ENCODE peak calls at places on chromosomes 6 and 20, in ten cellular contexts. One of them, this sample, is unnamed.

GRCh38 chr20:56249244-56249955 is 868 bp downstream of the MC3R start:
- DNase-seq in foreskin keratinocyte: no peak
- DNase-seq in adrenal gland: no peak
- DNase-seq in pancreas: no peak
- DNase-seq in uterus: no peak
- DNase-seq in aorta: no peak
- DNase-seq in dorsolateral prefrontal cortex: no peak
- DNase-seq in thyroid gland: no peak
- DNase-seq in body of pancreas: no peak
- DNase-seq in HCT116: peak; percentile 13
- DNase-seq in this sample: no peak

GRCh38 chr20:2984956-2985661 is 58.3 kb upstream of the GNRH2 start:
- DNase-seq in dorsolateral prefrontal cortex: no peak
- DNase-seq in uterus: no peak
- DNase-seq in thyroid gland: no peak
- DNase-seq in adrenal gland: no peak
- DNase-seq in aorta: no peak
- DNase-seq in HCT116: no peak
- DNase-seq in pancreas: no peak
- DNase-seq in body of pancreas: no peak
- DNase-seq in foreskin keratinocyte: peak; percentile 49
- DNase-seq in this sample: peak; percentile 65

GRCh38 chr20:47459344-47460073 is 42.2 kb upstream of the NCOA3 start:
- DNase-seq in thyroid gland: no peak
- DNase-seq in adrenal gland: no peak
- DNase-seq in dorsolateral prefrontal cortex: no peak
- DNase-seq in foreskin keratinocyte: no peak
- DNase-seq in pancreas: no peak
- DNase-seq in HCT116: no peak
- DNase-seq in uterus: no peak
- DNase-seq in aorta: no peak
- DNase-seq in body of pancreas: no peak
- DNase-seq in this sample: no peak

GRCh38 chr20:37541326-37541725 is 13.7 kb upstream of the BLCAP start:
- DNase-seq in adrenal gland: no peak
- DNase-seq in foreskin keratinocyte: no peak
- DNase-seq in uterus: no peak
- DNase-seq in dorsolateral prefrontal cortex: no peak
- DNase-seq in pancreas: no peak
- DNase-seq in aorta: no peak
- DNase-seq in HCT116: no peak
- DNase-seq in body of pancreas: no peak
- DNase-seq in thyroid gland: no peak
- DNase-seq in this sample: no peak

GRCh38 chr6:130666796-130667195 is 160.4 kb upstream of the SMLR1 start:
- DNase-seq in dorsolateral prefrontal cortex: no peak
- DNase-seq in uterus: no peak
- DNase-seq in thyroid gland: no peak
- DNase-seq in pancreas: no peak
- DNase-seq in body of pancreas: no peak
- DNase-seq in adrenal gland: no peak
- DNase-seq in HCT116: no peak
- DNase-seq in aorta: no peak
- DNase-seq in foreskin keratinocyte: no peak
- DNase-seq in this sample: no peak

GRCh38 chr6:20334961-20335360 is 66.7 kb upstream of the E2F3 start:
- DNase-seq in aorta: no peak
- DNase-seq in body of pancreas: no peak
- DNase-seq in uterus: no peak
- DNase-seq in adrenal gland: no peak
- DNase-seq in dorsolateral prefrontal cortex: no peak
- DNase-seq in foreskin keratinocyte: no peak
- DNase-seq in thyroid gland: no peak
- DNase-seq in HCT116: no peak
- DNase-seq in pancreas: no peak
- DNase-seq in this sample: no peak

GRCh38 chr6:100343678-100344077 is 121.0 kb downstream of the SIM1 start:
- DNase-seq in foreskin keratinocyte: no peak
- DNase-seq in aorta: no peak
- DNase-seq in adrenal gland: no peak
- DNase-seq in HCT116: no peak
- DNase-seq in uterus: no peak
- DNase-seq in thyroid gland: no peak
- DNase-seq in body of pancreas: no peak
- DNase-seq in pancreas: no peak
- DNase-seq in dorsolateral prefrontal cortex: no peak
- DNase-seq in this sample: peak; percentile 39

GRCh38 chr6:33706136-33706725 is 5.3 kb downstream of the UQCC2 start:
- DNase-seq in aorta: no peak
- DNase-seq in thyroid gland: no peak
- DNase-seq in dorsolateral prefrontal cortex: no peak
- DNase-seq in pancreas: no peak
- DNase-seq in foreskin keratinocyte: no peak
- DNase-seq in adrenal gland: no peak
- DNase-seq in uterus: no peak
- DNase-seq in HCT116: no peak
- DNase-seq in body of pancreas: no peak
- DNase-seq in this sample: no peak

GRCh38 chr20:60048634-60049578 is 90.7 kb downstream of the CDH26 start:
- DNase-seq in body of pancreas: no peak
- DNase-seq in dorsolateral prefrontal cortex: no peak
- DNase-seq in pancreas: no peak
- DNase-seq in foreskin keratinocyte: no peak
- DNase-seq in uterus: no peak
- DNase-seq in adrenal gland: no peak
- DNase-seq in HCT116: no peak
- DNase-seq in thyroid gland: no peak
- DNase-seq in aorta: peak; percentile 44
- DNase-seq in this sample: no peak

GRCh38 chr20:54188132-54188835 is 14.5 kb upstream of the CYP24A1 start:
- DNase-seq in adrenal gland: no peak
- DNase-seq in HCT116: no peak
- DNase-seq in body of pancreas: no peak
- DNase-seq in aorta: no peak
- DNase-seq in uterus: no peak
- DNase-seq in dorsolateral prefrontal cortex: no peak
- DNase-seq in thyroid gland: no peak
- DNase-seq in foreskin keratinocyte: no peak
- DNase-seq in pancreas: no peak
- DNase-seq in this sample: no peak

GRCh38 chr20:32481311-32482103 is 103.6 kb downstream of the NOL4L start:
- DNase-seq in thyroid gland: no peak
- DNase-seq in pancreas: peak; percentile 22
- DNase-seq in adrenal gland: no peak
- DNase-seq in uterus: no peak
- DNase-seq in dorsolateral prefrontal cortex: no peak
- DNase-seq in foreskin keratinocyte: no peak
- DNase-seq in HCT116: no peak
- DNase-seq in body of pancreas: peak; percentile 30
- DNase-seq in aorta: peak; percentile 73
- DNase-seq in this sample: no peak

GRCh38 chr6:3620389-3620788 is 131.1 kb downstream of the PXDC1 start:
- DNase-seq in HCT116: no peak
- DNase-seq in aorta: no peak
- DNase-seq in thyroid gland: no peak
- DNase-seq in foreskin keratinocyte: no peak
- DNase-seq in uterus: no peak
- DNase-seq in pancreas: no peak
- DNase-seq in dorsolateral prefrontal cortex: no peak
- DNase-seq in adrenal gland: no peak
- DNase-seq in body of pancreas: no peak
- DNase-seq in this sample: no peak

GRCh38 chr6:123965894-123966293 is 162.2 kb downstream of the NKAIN2 start:
- DNase-seq in dorsolateral prefrontal cortex: peak; percentile 18
- DNase-seq in aorta: no peak
- DNase-seq in uterus: no peak
- DNase-seq in body of pancreas: no peak
- DNase-seq in adrenal gland: no peak
- DNase-seq in thyroid gland: no peak
- DNase-seq in foreskin keratinocyte: peak; percentile 60
- DNase-seq in pancreas: no peak
- DNase-seq in HCT116: no peak
- DNase-seq in this sample: no peak

GRCh38 chr6:13217206-13217905 is 111.0 kb downstream of the TBC1D7 start:
- DNase-seq in body of pancreas: no peak
- DNase-seq in thyroid gland: no peak
- DNase-seq in aorta: no peak
- DNase-seq in adrenal gland: no peak
- DNase-seq in dorsolateral prefrontal cortex: no peak
- DNase-seq in uterus: no peak
- DNase-seq in foreskin keratinocyte: peak; percentile 32
- DNase-seq in pancreas: no peak
- DNase-seq in HCT116: no peak
- DNase-seq in this sample: no peak

GRCh38 chr6:110859335-110859792 is 15.2 kb upstream of the AMD1 start:
- DNase-seq in body of pancreas: no peak
- DNase-seq in foreskin keratinocyte: no peak
- DNase-seq in uterus: no peak
- DNase-seq in pancreas: no peak
- DNase-seq in adrenal gland: peak; percentile 24
- DNase-seq in dorsolateral prefrontal cortex: no peak
- DNase-seq in thyroid gland: no peak
- DNase-seq in HCT116: no peak
- DNase-seq in aorta: no peak
- DNase-seq in this sample: no peak

GRCh38 chr20:34262488-34263288 is 21.5 kb downstream of the ASIP start:
- DNase-seq in body of pancreas: peak; percentile 20
- DNase-seq in pancreas: no peak
- DNase-seq in HCT116: no peak
- DNase-seq in foreskin keratinocyte: no peak
- DNase-seq in uterus: peak; percentile 31
- DNase-seq in dorsolateral prefrontal cortex: no peak
- DNase-seq in aorta: no peak
- DNase-seq in adrenal gland: peak; percentile 75
- DNase-seq in thyroid gland: peak; percentile 50
- DNase-seq in this sample: peak; percentile 34

GRCh38 chr20:56422131-56422823 is 10.2 kb downstream of the CASS4 start:
- DNase-seq in body of pancreas: no peak
- DNase-seq in HCT116: peak; percentile 38
- DNase-seq in uterus: no peak
- DNase-seq in pancreas: no peak
- DNase-seq in dorsolateral prefrontal cortex: no peak
- DNase-seq in aorta: no peak
- DNase-seq in adrenal gland: no peak
- DNase-seq in thyroid gland: no peak
- DNase-seq in foreskin keratinocyte: peak; percentile 45
- DNase-seq in this sample: peak; percentile 79

GRCh38 chr20:48378976-48379670 is 448.7 kb downstream of the PREX1 start:
- DNase-seq in body of pancreas: no peak
- DNase-seq in thyroid gland: no peak
- DNase-seq in HCT116: no peak
- DNase-seq in foreskin keratinocyte: no peak
- DNase-seq in dorsolateral prefrontal cortex: no peak
- DNase-seq in pancreas: no peak
- DNase-seq in adrenal gland: no peak
- DNase-seq in uterus: no peak
- DNase-seq in aorta: no peak
- DNase-seq in this sample: no peak

GRCh38 chr20:58666702-58667101 is 15.6 kb downstream of the STX16 start:
- DNase-seq in thyroid gland: no peak
- DNase-seq in pancreas: no peak
- DNase-seq in HCT116: no peak
- DNase-seq in dorsolateral prefrontal cortex: no peak
- DNase-seq in foreskin keratinocyte: no peak
- DNase-seq in uterus: no peak
- DNase-seq in body of pancreas: no peak
- DNase-seq in aorta: no peak
- DNase-seq in adrenal gland: no peak
- DNase-seq in this sample: no peak

GRCh38 chr6:40932953-40933352 is 106.1 kb downstream of the UNC5CL start:
- DNase-seq in thyroid gland: no peak
- DNase-seq in body of pancreas: no peak
- DNase-seq in adrenal gland: no peak
- DNase-seq in aorta: no peak
- DNase-seq in dorsolateral prefrontal cortex: no peak
- DNase-seq in HCT116: no peak
- DNase-seq in foreskin keratinocyte: no peak
- DNase-seq in uterus: no peak
- DNase-seq in pancreas: no peak
- DNase-seq in this sample: no peak

GRCh38 chr6:76834399-76834798 is 628.9 kb downstream of the HTR1B start:
- DNase-seq in body of pancreas: no peak
- DNase-seq in uterus: no peak
- DNase-seq in dorsolateral prefrontal cortex: no peak
- DNase-seq in aorta: no peak
- DNase-seq in pancreas: no peak
- DNase-seq in foreskin keratinocyte: no peak
- DNase-seq in thyroid gland: no peak
- DNase-seq in HCT116: no peak
- DNase-seq in adrenal gland: no peak
- DNase-seq in this sample: no peak

GRCh38 chr20:23613676-23614075 is 8.0 kb upstream of the CST9 start:
- DNase-seq in body of pancreas: no peak
- DNase-seq in HCT116: no peak
- DNase-seq in adrenal gland: no peak
- DNase-seq in dorsolateral prefrontal cortex: peak; percentile 40
- DNase-seq in foreskin keratinocyte: no peak
- DNase-seq in thyroid gland: no peak
- DNase-seq in uterus: peak; percentile 40
- DNase-seq in pancreas: no peak
- DNase-seq in aorta: no peak
- DNase-seq in this sample: no peak
- H3K27ac ChIP-seq in body of pancreas: no peak overlapping the region
- H3K27ac ChIP-seq in HCT116: no peak overlapping the region
- H3K27ac ChIP-seq in adrenal gland: peak overlapping the region; percentile 40
- H3K27ac ChIP-seq in dorsolateral prefrontal cortex: no peak overlapping the region
- H3K27ac ChIP-seq in foreskin keratinocyte: no peak overlapping the region
- H3K27ac ChIP-seq in thyroid gland: no peak overlapping the region
- H3K27ac ChIP-seq in uterus: peak overlapping the region; percentile 29
- H3K27ac ChIP-seq in pancreas: no peak overlapping the region
- H3K27ac ChIP-seq in aorta: no peak overlapping the region
- H3K27ac ChIP-seq in this sample: no peak overlapping the region

GRCh38 chr20:17887331-17888030 is 81.1 kb downstream of the SNX5 start:
- DNase-seq in body of pancreas: no peak
- DNase-seq in foreskin keratinocyte: no peak
- DNase-seq in HCT116: no peak
- DNase-seq in aorta: no peak
- DNase-seq in uterus: no peak
- DNase-seq in dorsolateral prefrontal cortex: no peak
- DNase-seq in thyroid gland: no peak
- DNase-seq in pancreas: no peak
- DNase-seq in adrenal gland: no peak
- DNase-seq in this sample: no peak
- H3K27ac ChIP-seq in body of pancreas: no peak overlapping the region
- H3K27ac ChIP-seq in foreskin keratinocyte: peak overlapping the region; percentile 74
- H3K27ac ChIP-seq in HCT116: no peak overlapping the region
- H3K27ac ChIP-seq in aorta: no peak overlapping the region
- H3K27ac ChIP-seq in uterus: no peak overlapping the region
- H3K27ac ChIP-seq in dorsolateral prefrontal cortex: no peak overlapping the region
- H3K27ac ChIP-seq in thyroid gland: no peak overlapping the region
- H3K27ac ChIP-seq in pancreas: no peak overlapping the region
- H3K27ac ChIP-seq in adrenal gland: no peak overlapping the region
- H3K27ac ChIP-seq in this sample: no peak overlapping the region

GRCh38 chr6:129211626-129212025 is 328.7 kb downstream of the LAMA2 start:
- DNase-seq in thyroid gland: no peak
- DNase-seq in foreskin keratinocyte: no peak
- DNase-seq in pancreas: no peak
- DNase-seq in uterus: no peak
- DNase-seq in adrenal gland: no peak
- DNase-seq in HCT116: no peak
- DNase-seq in body of pancreas: no peak
- DNase-seq in dorsolateral prefrontal cortex: no peak
- DNase-seq in aorta: no peak
- DNase-seq in this sample: no peak
- H3K27ac ChIP-seq in thyroid gland: no peak overlapping the region
- H3K27ac ChIP-seq in foreskin keratinocyte: no peak overlapping the region
- H3K27ac ChIP-seq in pancreas: no peak overlapping the region
- H3K27ac ChIP-seq in uterus: peak overlapping the region; percentile 64
- H3K27ac ChIP-seq in adrenal gland: no peak overlapping the region
- H3K27ac ChIP-seq in HCT116: no peak overlapping the region
- H3K27ac ChIP-seq in body of pancreas: no peak overlapping the region
- H3K27ac ChIP-seq in dorsolateral prefrontal cortex: no peak overlapping the region
- H3K27ac ChIP-seq in aorta: no peak overlapping the region
- H3K27ac ChIP-seq in this sample: no peak overlapping the region

GRCh38 chr6:148677594-148678476 is 69.0 kb upstream of the UST start:
- DNase-seq in thyroid gland: no peak
- DNase-seq in foreskin keratinocyte: no peak
- DNase-seq in HCT116: no peak
- DNase-seq in uterus: no peak
- DNase-seq in body of pancreas: no peak
- DNase-seq in pancreas: no peak
- DNase-seq in dorsolateral prefrontal cortex: no peak
- DNase-seq in adrenal gland: no peak
- DNase-seq in aorta: no peak
- DNase-seq in this sample: no peak
- H3K27ac ChIP-seq in thyroid gland: no peak overlapping the region
- H3K27ac ChIP-seq in foreskin keratinocyte: no peak overlapping the region
- H3K27ac ChIP-seq in HCT116: no peak overlapping the region
- H3K27ac ChIP-seq in uterus: no peak overlapping the region
- H3K27ac ChIP-seq in body of pancreas: no peak overlapping the region
- H3K27ac ChIP-seq in pancreas: no peak overlapping the region
- H3K27ac ChIP-seq in dorsolateral prefrontal cortex: no peak overlapping the region
- H3K27ac ChIP-seq in adrenal gland: no peak overlapping the region
- H3K27ac ChIP-seq in aorta: no peak overlapping the region
- H3K27ac ChIP-seq in this sample: no peak overlapping the region

This sample was measured in brain microvascular endothelial cell.